ENCODE peak calls at places on chromosomes 11 and 22, in seven cellular contexts. M is endodermal cell, F is HCT116, X is heart right ventricle, O is adrenal gland, T is IMR-90, U is tibial nerve. Y is an unnamed sample.
A peak's percentile ranks its signal among the peaks of the same experiment; 100 is the strongest.

GRCh38 chr11:61814242-61814957 is 2.4 kb downstream of the FADS1 start:
- DNase-seq in U (no peak), T (no peak), X (peak; percentile 58), F (peak; percentile 67), O (peak; percentile 53), M (peak; percentile 79), Y (peak; percentile 83)

GRCh38 chr11:7494086-7494775 is 8.9 kb downstream of the OLFML1 start:
- DNase-seq in O (no peak), U (no peak), X (no peak), M (no peak), F (no peak), T (no peak), Y (no peak)

GRCh38 chr11:130814440-130815073 is 101.7 kb downstream of the SNX19 start:
- DNase-seq in M (no peak), T (no peak), X (no peak), O (no peak), U (no peak), F (no peak), Y (no peak)

GRCh38 chr11:34223021-34223813 is 117.8 kb downstream of the NAT10 start:
- DNase-seq in M (no peak), U (peak; percentile 44), T (peak; percentile 87), F (no peak), O (peak; percentile 40), X (peak; percentile 60), Y (peak; percentile 66)

GRCh38 chr11:2789331-2789730 is 89.5 kb upstream of the KCNQ1OT1 start:
- DNase-seq in T (no peak), X (peak; percentile 1), U (peak; percentile 1), M (no peak), O (no peak), F (no peak), Y (no peak)

GRCh38 chr11:125170001-125170405 is 5.5 kb downstream of the PKNOX2 start:
- DNase-seq in F (no peak), M (no peak), X (no peak), U (no peak), O (no peak), T (peak; percentile 19), Y (peak; percentile 38)

GRCh38 chr11:2271077-2271326 is 614 bp upstream of the ASCL2 start:
- DNase-seq in M (no peak), U (no peak), F (no peak), X (peak; percentile 3), T (no peak), O (peak; percentile 41), Y (peak; percentile 71)

GRCh38 chr11:3133456-3134217 is 31.5 kb downstream of the OSBPL5 start:
- DNase-seq in T (no peak), O (no peak), X (no peak), U (no peak), F (no peak), M (peak; percentile 30), Y (no peak)

GRCh38 chr22:47064016-47064415 is 301.6 kb downstream of the TBC1D22A start:
- DNase-seq in T (no peak), X (no peak), F (no peak), O (no peak), M (no peak), U (no peak), Y (no peak)

GRCh38 chr11:76623171-76623883 is 47.2 kb downstream of the LRRC32 start:
- DNase-seq in U (no peak), O (no peak), X (no peak), T (peak; percentile 72), M (peak; percentile 36), F (no peak), Y (no peak)

GRCh38 chr11:20355221-20356219 is 8.0 kb upstream of the HTATIP2 start:
- DNase-seq in T (peak; percentile 58), M (peak; percentile 78), X (no peak), F (peak; percentile 54), O (peak; percentile 53), U (no peak), Y (peak; percentile 49)

GRCh38 chr22:30266445-30267381 is at the start of gene OSM:
- DNase-seq in M (no peak), U (no peak), X (no peak), O (peak; percentile 73), T (no peak), F (no peak), Y (peak; percentile 49)

GRCh38 chr11:122717264-122717867 is 61.8 kb downstream of the UBASH3B start:
- DNase-seq in U (no peak), X (no peak), M (no peak), O (peak; percentile 25), F (no peak), T (no peak), Y (no peak)

GRCh38 chr11:106278391-106278790 is 200.9 kb downstream of the AASDHPPT start:
- DNase-seq in T (no peak), F (no peak), O (no peak), U (no peak), M (no peak), X (no peak), Y (no peak)

GRCh38 chr11:77065878-77066228 is 918 bp upstream of the CAPN5 start:
- DNase-seq in U (peak; percentile 39), M (no peak), O (peak; percentile 32), X (peak; percentile 41), F (no peak), T (peak; percentile 59), Y (peak; percentile 68)

GRCh38 chr11:1925373-1926155 is 6.1 kb downstream of the TNNT3 start:
- DNase-seq in X (no peak), T (no peak), F (no peak), U (no peak), O (no peak), M (no peak), Y (no peak)

GRCh38 chr11:88632163-88632562 is 294.6 kb upstream of the CTSC start:
- DNase-seq in U (no peak), M (no peak), T (no peak), O (no peak), F (no peak), X (no peak), Y (no peak)

GRCh38 chr22:49437356-49437755 is 390.3 kb downstream of the BRD1 start:
- DNase-seq in M (no peak), X (no peak), U (no peak), O (no peak), F (no peak), T (no peak), Y (no peak)

GRCh38 chr11:71998649-71999310 is at the start of gene IL18BP:
- DNase-seq in M (no peak), X (peak; percentile 46), F (no peak), U (no peak), T (no peak), O (peak; percentile 55), Y (no peak)

GRCh38 chr11:102120006-102120405 is 9.8 kb downstream of the YAP1 start:
- DNase-seq in M (no peak), U (no peak), O (no peak), X (no peak), T (peak; percentile 41), F (no peak), Y (no peak)

GRCh38 chr22:42641801-42642413 is 1.5 kb upstream of the ATP5MGL start:
- DNase-seq in T (no peak), X (no peak), U (no peak), O (peak; percentile 83), M (no peak), F (no peak), Y (peak; percentile 67)

GRCh38 chr11:100761806-100762205 is 74.7 kb downstream of the ARHGAP42 start:
- DNase-seq in M (no peak), X (no peak), F (no peak), O (no peak), T (no peak), U (no peak), Y (no peak)
- H3K4me1 ChIP-seq in M (peaks cover 12% of the 10 kb centered on the region), X (peaks cover 30% of the 10 kb centered on the region), F (no peaks in the 10 kb centered on the region), O (no peaks in the 10 kb centered on the region), T (no peaks in the 10 kb centered on the region), U (peaks cover 13% of the 10 kb centered on the region), Y (no peaks in the 10 kb centered on the region)

GRCh38 chr22:45768490-45768889 is 96.9 kb downstream of the ATXN10 start:
- DNase-seq in U (no peak), X (no peak), T (no peak), M (no peak), O (no peak), F (no peak), Y (no peak)

GRCh38 chr22:45760682-45761081 is 89.0 kb downstream of the ATXN10 start:
- DNase-seq in T (no peak), O (no peak), X (no peak), M (no peak), U (no peak), F (no peak), Y (no peak)

GRCh38 chr22:45763236-45763624 is 91.6 kb downstream of the ATXN10 start:
- DNase-seq in O (no peak), X (no peak), F (no peak), T (no peak), M (peak; percentile 50), U (no peak), Y (peak; percentile 59)

GRCh38 chr22:45762545-45763235 is 91.1 kb downstream of the ATXN10 start:
- DNase-seq in T (peak; percentile 28), M (no peak), X (no peak), O (no peak), U (no peak), F (no peak), Y (no peak)

DNA sequence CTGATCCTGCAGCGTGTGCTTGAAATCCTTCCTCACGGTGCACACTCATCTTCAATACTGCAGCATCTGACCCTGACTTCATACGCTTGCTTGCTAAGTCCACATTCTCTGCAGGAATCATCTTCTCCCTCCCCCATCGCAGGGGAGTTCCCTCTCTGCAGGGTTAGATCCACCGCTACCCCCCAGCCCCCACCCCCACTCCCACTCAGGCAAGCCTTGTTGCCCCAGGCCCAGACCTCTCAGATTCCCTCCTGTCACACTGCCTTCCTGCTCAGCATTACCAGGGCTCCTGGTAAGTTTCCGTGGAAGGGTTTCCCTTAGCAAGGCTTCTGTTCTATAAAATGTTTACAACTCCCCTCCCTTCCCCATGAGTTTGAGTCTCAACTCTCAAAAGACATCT is 92.4 kb downstream of the ATXN10 start:
- DNase-seq in U (no peak), X (no peak), O (no peak), F (no peak), T (no peak), M (no peak), Y (no peak)
- H3K27ac ChIP-seq in U (no peak overlapping the region), X (no peak overlapping the region), O (no peak overlapping the region), F (no peak overlapping the region), T (no peak overlapping the region), M (no peak overlapping the region), Y (no peak overlapping the region)

DNA sequence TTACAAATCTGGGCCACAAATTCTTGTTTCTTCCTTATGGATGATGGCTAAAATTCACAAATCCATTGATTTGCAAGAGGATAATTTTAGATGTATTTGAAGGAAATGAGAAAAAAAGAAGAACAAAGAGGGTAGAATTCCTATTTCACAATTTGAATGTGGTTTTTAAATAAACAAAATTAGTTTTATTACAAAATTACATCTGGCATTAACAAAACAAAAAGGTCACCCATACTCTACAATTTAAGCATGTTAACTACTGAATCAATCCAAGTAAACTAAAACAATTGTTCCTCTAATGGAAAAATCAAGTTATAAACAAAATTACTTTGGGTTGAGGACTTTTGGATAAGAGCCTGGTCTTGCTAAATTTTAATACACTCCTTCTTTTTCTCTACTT is 242.0 kb downstream of the METTL15 start:
- DNase-seq in U (no peak), X (no peak), F (no peak), T (no peak), M (no peak), O (no peak), Y (no peak)
- TF ChIP-seq CTCF in U (no peak), X (no peak), F (no peak), T (no peak), M (no peak), O (no peak), Y (no peak)

DNA sequence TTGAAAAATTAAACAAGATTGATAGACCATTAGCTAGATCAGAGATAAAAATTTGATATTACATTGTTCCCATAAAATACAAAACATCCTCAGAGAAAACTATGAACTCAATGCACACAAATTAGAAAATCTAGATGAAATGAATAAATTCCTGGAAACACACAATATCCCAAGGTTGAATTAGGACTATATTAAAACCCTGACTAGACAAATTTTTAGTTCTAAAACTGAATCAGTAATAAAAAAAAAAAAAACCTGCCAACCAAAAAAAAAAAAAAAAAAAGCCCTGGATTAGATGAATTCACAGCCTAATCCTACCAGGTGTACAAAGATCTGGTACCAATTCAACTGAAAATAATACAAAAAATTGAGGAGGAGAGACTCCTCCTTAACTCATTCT is 5.5 kb upstream of the OR8K1 start:
- DNase-seq in M (no peak), U (no peak), F (no peak), O (no peak), T (no peak), X (no peak), Y (no peak)
- H3K4me1 ChIP-seq in M (no peaks in the 10 kb centered on the region), U (no peaks in the 10 kb centered on the region), F (no peaks in the 10 kb centered on the region), O (no peaks in the 10 kb centered on the region), T (no peaks in the 10 kb centered on the region), X (no peaks in the 10 kb centered on the region), Y (no peaks in the 10 kb centered on the region)